ENCODE peak calls at places on chromosomes 2 and 18, in five cellular contexts. B is cardiac fibroblast; P is CD8-positive, alpha-beta memory T cell; K is HEK293T; F is stimulated activated CD4-positive, alpha-beta T cell treated with anti-CD3 and anti-CD28 coated beads, TNF-alpha, amount 100 ng/mL, for 48 hours. N is an unnamed sample.

GRCh38 chr2:215270118-215270451 is 41.8 kb upstream of the ATIC start:
- DNase-seq in B (no peak), P (no peak), K (no peak), F (no peak), N (no peak)

GRCh38 chr2:231425811-231426703 is 30.5 kb downstream of the B3GNT7 start:
- DNase-seq in B (no peak), P (peak; percentile 74), K (no peak), F (peak; percentile 43), N (no peak)

GRCh38 chr2:144161061-144161460 is 358.9 kb downstream of the ZEB2 start:
- DNase-seq in B (no peak), P (no peak), K (no peak), F (no peak), N (no peak)

GRCh38 chr2:95348609-95349567 is 51.7 kb downstream of the KCNIP3 start:
- DNase-seq in B (peak; percentile 39), P (no peak), K (no peak), F (no peak), N (no peak)

GRCh38 chr2:171391532-171391931 is 42.3 kb downstream of the METTL8 start:
- DNase-seq in B (no peak), P (no peak), K (no peak), F (no peak), N (no peak)

GRCh38 chr18:31572368-31572767 is 19.3 kb upstream of the TTR start:
- DNase-seq in B (no peak), P (no peak), K (no peak), F (no peak), N (no peak)

GRCh38 chr2:127572841-127573240 is 37.4 kb downstream of the MYO7B start:
- DNase-seq in B (no peak), P (no peak), K (no peak), F (no peak), N (no peak)

GRCh38 chr2:162582357-162582798 is 238.4 kb downstream of the GCA start:
- DNase-seq in B (no peak), P (no peak), K (no peak), F (no peak), N (no peak)

GRCh38 chr2:235049069-235049468 is 97.3 kb downstream of the SH3BP4 start:
- DNase-seq in B (no peak), P (no peak), K (no peak), F (no peak), N (no peak)

GRCh38 chr2:47569658-47570398 is 166.9 kb downstream of the MSH2 start:
- DNase-seq in B (peak; percentile 9), P (no peak), K (peak; percentile 65), F (peak; percentile 3), N (no peak)

GRCh38 chr2:86593266-86593665 is 30.0 kb upstream of the CHMP3 start:
- DNase-seq in B (no peak), P (no peak), K (no peak), F (no peak), N (no peak)

GRCh38 chr2:97706708-97707345 is 6.5 kb upstream of the ZAP70 start:
- DNase-seq in B (no peak), P (no peak), K (no peak), F (no peak), N (no peak)

GRCh38 chr2:85892216-85892944 is 3.6 kb upstream of the ST3GAL5 start:
- DNase-seq in B (no peak), P (no peak), K (no peak), F (no peak), N (no peak)

GRCh38 chr2:96241901-96242611 is 23.7 kb downstream of the TMEM127 start:
- DNase-seq in B (peak; percentile 86), P (peak; percentile 27), K (no peak), F (peak; percentile 43), N (peak; percentile 33)

GRCh38 chr2:69449906-69450305 is 12.7 kb upstream of the NFU1 start:
- DNase-seq in B (no peak), P (no peak), K (no peak), F (no peak), N (no peak)

GRCh38 chr2:240235149-240235803 is 94.8 kb upstream of the OTOS start:
- DNase-seq in B (no peak), P (no peak), K (no peak), F (no peak), N (no peak)

GRCh38 chr2:163571423-163572102 is 164.2 kb downstream of the FIGN start:
- DNase-seq in B (no peak), P (no peak), K (no peak), F (no peak), N (no peak)

GRCh38 chr2:172000696-172001361 is 1.1 kb downstream of the METAP1D start:
- DNase-seq in B (no peak), P (no peak), K (no peak), F (peak; percentile 3), N (no peak)

N was measured in activated effector memory CD4-positive, alpha-beta T cell treated with Interleukin-2 at 50 U/mL for 16 hours.